ENCODE peak calls at places on chromosomes 3 and 15, in seven cellular contexts. One of them, this sample, is unnamed. For H3K36me3, the result is how much of the 10 kb centered on the place peaks cover.

GRCh38 chr3:165643433-165643824 is 193.8 kb downstream of the BCHE start:
- DNase-seq in transverse colon: no peak
- DNase-seq in stomach: no peak
- DNase-seq in K562: no peak
- DNase-seq in GM12878: no peak
- DNase-seq in sigmoid colon: no peak
- DNase-seq in H1: no peak
- DNase-seq in this sample: no peak

GRCh38 chr15:75810874-75811498 is 32.3 kb upstream of the UBE2Q2 start:
- DNase-seq in GM12878: no peak
- DNase-seq in sigmoid colon: no peak
- DNase-seq in transverse colon: no peak
- DNase-seq in K562: no peak
- DNase-seq in H1: no peak
- DNase-seq in stomach: no peak
- DNase-seq in this sample: no peak

GRCh38 chr15:94383706-94384105 is 152.3 kb downstream of the MCTP2 start:
- DNase-seq in transverse colon: no peak
- DNase-seq in sigmoid colon: no peak
- DNase-seq in GM12878: no peak
- DNase-seq in stomach: no peak
- DNase-seq in H1: no peak
- DNase-seq in K562: no peak
- DNase-seq in this sample: no peak

GRCh38 chr3:55623786-55624185 is 136.7 kb upstream of the WNT5A start:
- DNase-seq in transverse colon: no peak
- DNase-seq in H1: no peak
- DNase-seq in sigmoid colon: no peak
- DNase-seq in K562: no peak
- DNase-seq in GM12878: no peak
- DNase-seq in stomach: no peak
- DNase-seq in this sample: no peak

GRCh38 chr3:141738636-141739363 is 702 bp downstream of the RNF7 start:
- DNase-seq in H1: no peak
- DNase-seq in K562: peak
- DNase-seq in transverse colon: peak
- DNase-seq in stomach: no peak
- DNase-seq in sigmoid colon: no peak
- DNase-seq in GM12878: no peak
- DNase-seq in this sample: no peak

GRCh38 chr15:99976811-99977271 is 243.6 kb upstream of the LYSMD4 start:
- DNase-seq in K562: no peak
- DNase-seq in stomach: no peak
- DNase-seq in H1: no peak
- DNase-seq in sigmoid colon: no peak
- DNase-seq in GM12878: no peak
- DNase-seq in transverse colon: no peak
- DNase-seq in this sample: no peak

GRCh38 chr15:100330629-100331215 is 11.1 kb downstream of the ADAMTS17 start:
- DNase-seq in transverse colon: no peak
- DNase-seq in GM12878: no peak
- DNase-seq in stomach: peak
- DNase-seq in sigmoid colon: no peak
- DNase-seq in H1: no peak
- DNase-seq in K562: no peak
- DNase-seq in this sample: no peak

GRCh38 chr3:59731909-59732308 is 682.1 kb upstream of the CFAP20DC start:
- DNase-seq in H1: no peak
- DNase-seq in GM12878: peak
- DNase-seq in stomach: no peak
- DNase-seq in transverse colon: no peak
- DNase-seq in sigmoid colon: no peak
- DNase-seq in K562: no peak
- DNase-seq in this sample: no peak

GRCh38 chr3:9808345-9809037 is 1.6 kb upstream of the TTLL3 start:
- DNase-seq in H1: no peak
- DNase-seq in transverse colon: peak
- DNase-seq in sigmoid colon: no peak
- DNase-seq in stomach: no peak
- DNase-seq in K562: peak
- DNase-seq in GM12878: no peak
- DNase-seq in this sample: no peak

GRCh38 chr15:80932989-80933388 is 56.6 kb downstream of the MESD start:
- DNase-seq in stomach: no peak
- DNase-seq in H1: no peak
- DNase-seq in transverse colon: peak
- DNase-seq in GM12878: no peak
- DNase-seq in K562: no peak
- DNase-seq in sigmoid colon: peak
- DNase-seq in this sample: no peak

GRCh38 chr15:80885180-80885579 is 104.4 kb downstream of the MESD start:
- DNase-seq in H1: no peak
- DNase-seq in sigmoid colon: no peak
- DNase-seq in GM12878: no peak
- DNase-seq in K562: no peak
- DNase-seq in transverse colon: no peak
- DNase-seq in stomach: no peak
- DNase-seq in this sample: no peak

GRCh38 chr3:23668430-23668904 is 137.3 kb upstream of the UBE2E1 start:
- DNase-seq in K562: no peak
- DNase-seq in H1: no peak
- DNase-seq in transverse colon: no peak
- DNase-seq in stomach: no peak
- DNase-seq in sigmoid colon: no peak
- DNase-seq in GM12878: no peak
- DNase-seq in this sample: no peak

GRCh38 chr3:79358327-79358726 is 409.5 kb downstream of the ROBO1 start:
- DNase-seq in K562: no peak
- DNase-seq in H1: no peak
- DNase-seq in transverse colon: no peak
- DNase-seq in sigmoid colon: no peak
- DNase-seq in GM12878: no peak
- DNase-seq in stomach: no peak
- DNase-seq in this sample: no peak

GRCh38 chr3:12479919-12480425 is 4.3 kb upstream of the TSEN2 start:
- DNase-seq in H1: no peak
- DNase-seq in GM12878: no peak
- DNase-seq in K562: peak
- DNase-seq in stomach: peak
- DNase-seq in sigmoid colon: no peak
- DNase-seq in transverse colon: peak
- DNase-seq in this sample: no peak

DNA sequence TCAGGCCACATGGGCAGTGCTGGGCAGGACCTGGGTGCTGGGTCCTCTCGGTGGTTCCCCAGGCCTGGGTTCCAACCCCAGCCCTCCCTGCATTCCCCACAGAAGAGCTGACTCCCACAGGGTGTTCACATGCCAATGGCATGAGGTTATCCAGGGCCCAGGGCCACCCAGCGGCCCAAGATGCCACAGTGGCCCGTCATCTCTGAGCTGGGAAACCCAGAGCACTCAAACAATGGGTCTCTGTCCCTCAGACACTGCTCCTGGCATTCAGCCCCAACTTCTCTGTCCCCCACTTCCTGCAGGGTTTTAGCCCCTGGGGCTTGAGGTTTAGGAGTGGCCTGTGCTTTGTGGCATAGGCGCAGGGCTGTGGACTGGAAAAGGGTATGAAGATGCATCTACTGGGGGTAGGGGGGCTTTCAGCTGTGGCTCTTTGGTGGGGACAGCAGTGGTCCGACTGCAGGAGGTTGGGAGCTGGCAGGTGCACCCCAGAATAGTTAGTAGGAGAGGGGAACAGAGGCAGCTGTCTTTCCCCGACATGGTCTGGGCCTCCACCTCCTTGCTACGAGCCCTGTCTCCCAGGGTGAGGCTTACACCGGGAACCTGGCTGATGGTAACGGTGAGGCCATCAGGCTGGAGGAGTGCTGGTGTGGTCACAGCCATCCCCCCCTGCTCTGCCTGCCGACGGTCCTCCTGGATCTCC is 1.7 kb downstream of the CCDC9B start:
- DNase-seq in transverse colon: peak
- DNase-seq in H1: no peak
- DNase-seq in K562: no peak
- DNase-seq in GM12878: no peak
- DNase-seq in stomach: no peak
- DNase-seq in sigmoid colon: peak
- DNase-seq in this sample: peak
- TF ChIP-seq POLR2AphosphoS5 in transverse colon: peak
- TF ChIP-seq POLR2AphosphoS5 in H1: no peak
- TF ChIP-seq POLR2AphosphoS5 in K562: no peak
- TF ChIP-seq POLR2AphosphoS5 in GM12878: no peak
- TF ChIP-seq POLR2AphosphoS5 in stomach: peak
- TF ChIP-seq POLR2AphosphoS5 in sigmoid colon: peak
- TF ChIP-seq POLR2AphosphoS5 in this sample: no peak

GRCh38 chr15:97096303-97096835 is 765.9 kb downstream of the NR2F2 start:
- DNase-seq in H1: no peak
- DNase-seq in sigmoid colon: no peak
- DNase-seq in transverse colon: no peak
- DNase-seq in K562: no peak
- DNase-seq in GM12878: no peak
- DNase-seq in stomach: no peak
- DNase-seq in this sample: no peak

GRCh38 chr15:97087337-97087736 is 756.8 kb downstream of the NR2F2 start:
- DNase-seq in transverse colon: no peak
- DNase-seq in H1: no peak
- DNase-seq in stomach: no peak
- DNase-seq in GM12878: no peak
- DNase-seq in K562: no peak
- DNase-seq in sigmoid colon: no peak
- DNase-seq in this sample: no peak

GRCh38 chr15:97085806-97086205 is 755.3 kb downstream of the NR2F2 start:
- DNase-seq in GM12878: no peak
- DNase-seq in transverse colon: no peak
- DNase-seq in H1: no peak
- DNase-seq in sigmoid colon: no peak
- DNase-seq in K562: no peak
- DNase-seq in stomach: no peak
- DNase-seq in this sample: no peak

DNA sequence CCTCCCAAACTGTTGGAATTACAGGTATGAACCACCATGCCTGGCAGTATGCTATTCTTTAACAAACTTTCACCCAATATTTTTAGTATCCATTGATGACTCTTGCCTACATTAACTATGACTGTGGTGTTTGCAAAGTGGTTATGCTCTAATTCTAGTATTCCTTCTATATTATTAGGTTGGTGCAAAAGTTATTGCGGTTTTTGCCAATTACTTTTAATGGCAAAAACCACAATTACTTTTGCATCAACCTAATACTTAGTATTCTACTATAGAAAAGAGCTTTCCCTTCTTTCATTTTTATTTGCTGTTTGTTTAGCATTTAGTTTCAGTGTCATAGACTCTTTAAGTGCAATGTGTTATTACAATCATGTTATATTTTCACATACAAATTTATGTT is 760.6 kb downstream of the NR2F2 start:
- DNase-seq in H1: no peak
- DNase-seq in transverse colon: no peak
- DNase-seq in sigmoid colon: no peak
- DNase-seq in K562: no peak
- DNase-seq in stomach: no peak
- DNase-seq in GM12878: no peak
- DNase-seq in this sample: no peak
- H3K36me3 ChIP-seq in H1: under half
- H3K36me3 ChIP-seq in transverse colon: under half
- H3K36me3 ChIP-seq in sigmoid colon: under half
- H3K36me3 ChIP-seq in K562: under half
- H3K36me3 ChIP-seq in stomach: under half
- H3K36me3 ChIP-seq in GM12878: under half
- H3K36me3 ChIP-seq in this sample: under half

GRCh38 chr3:136255672-136256406 is 5.7 kb downstream of the PCCB start:
- DNase-seq in H1: no peak
- DNase-seq in K562: no peak
- DNase-seq in GM12878: no peak
- DNase-seq in stomach: no peak
- DNase-seq in transverse colon: peak
- DNase-seq in sigmoid colon: no peak
- DNase-seq in this sample: no peak
- TF ChIP-seq POLR2A in H1: no peak
- TF ChIP-seq POLR2A in K562: no peak
- TF ChIP-seq POLR2A in GM12878: no peak
- TF ChIP-seq POLR2A in stomach: no peak
- TF ChIP-seq POLR2A in transverse colon: no peak
- TF ChIP-seq POLR2A in sigmoid colon: no peak
- TF ChIP-seq POLR2A in this sample: no peak

GRCh38 chr3:81311321-81311720 is 450.1 kb downstream of the GBE1 start:
- DNase-seq in sigmoid colon: no peak
- DNase-seq in stomach: no peak
- DNase-seq in K562: no peak
- DNase-seq in H1: no peak
- DNase-seq in transverse colon: no peak
- DNase-seq in GM12878: no peak
- DNase-seq in this sample: no peak

GRCh38 chr3:81315051-81315450 is 446.4 kb downstream of the GBE1 start:
- DNase-seq in GM12878: no peak
- DNase-seq in sigmoid colon: no peak
- DNase-seq in transverse colon: no peak
- DNase-seq in K562: no peak
- DNase-seq in stomach: no peak
- DNase-seq in H1: no peak
- DNase-seq in this sample: no peak
- TF ChIP-seq POLR2AphosphoS5 in GM12878: no peak
- TF ChIP-seq POLR2AphosphoS5 in sigmoid colon: no peak
- TF ChIP-seq POLR2AphosphoS5 in transverse colon: no peak
- TF ChIP-seq POLR2AphosphoS5 in K562: no peak
- TF ChIP-seq POLR2AphosphoS5 in stomach: no peak
- TF ChIP-seq POLR2AphosphoS5 in H1: no peak
- TF ChIP-seq POLR2AphosphoS5 in this sample: no peak

GRCh38 chr3:177441813-177442646 is 244.7 kb upstream of the TBL1XR1 start:
- DNase-seq in GM12878: peak
- DNase-seq in H1: no peak
- DNase-seq in K562: no peak
- DNase-seq in sigmoid colon: peak
- DNase-seq in transverse colon: no peak
- DNase-seq in stomach: no peak
- DNase-seq in this sample: no peak
- H3K36me3 ChIP-seq in GM12878: under half
- H3K36me3 ChIP-seq in H1: under half
- H3K36me3 ChIP-seq in K562: under half
- H3K36me3 ChIP-seq in sigmoid colon: under half
- H3K36me3 ChIP-seq in transverse colon: under half
- H3K36me3 ChIP-seq in stomach: under half
- H3K36me3 ChIP-seq in this sample: under half

GRCh38 chr3:42590989-42591756 is 513 bp downstream of the SS18L2 start:
- DNase-seq in sigmoid colon: peak
- DNase-seq in transverse colon: no peak
- DNase-seq in GM12878: no peak
- DNase-seq in H1: no peak
- DNase-seq in stomach: no peak
- DNase-seq in K562: no peak
- DNase-seq in this sample: peak
- TF ChIP-seq POLR2A in sigmoid colon: no peak
- TF ChIP-seq POLR2A in transverse colon: no peak
- TF ChIP-seq POLR2A in GM12878: no peak
- TF ChIP-seq POLR2A in H1: no peak
- TF ChIP-seq POLR2A in stomach: no peak
- TF ChIP-seq POLR2A in K562: no peak
- TF ChIP-seq POLR2A in this sample: peak

This sample was measured in upper lobe of left lung.